ENCODE peak calls at places on chromosomes 5 and 9, in four cellular contexts. One of them, this sample, is unnamed.

GRCh38 chr5:164921722-164922121 is 1416.3 kb downstream of the MAT2B start:
- DNase-seq in testis: no peak
- DNase-seq in heart left ventricle: no peak
- DNase-seq in neuronal stem cell: no peak
- DNase-seq in this sample: no peak

GRCh38 chr9:30058463-30058862 is 2326.0 kb upstream of the ACO1 start:
- DNase-seq in testis: no peak
- DNase-seq in heart left ventricle: no peak
- DNase-seq in neuronal stem cell: no peak
- DNase-seq in this sample: no peak

GRCh38 chr5:137600721-137601360 is 101.7 kb upstream of the SPOCK1 start:
- DNase-seq in testis: no peak
- DNase-seq in heart left ventricle: no peak
- DNase-seq in neuronal stem cell: no peak
- DNase-seq in this sample: no peak

GRCh38 chr5:27437594-27438200 is 399.3 kb upstream of the CDH9 start:
- DNase-seq in testis: no peak
- DNase-seq in heart left ventricle: no peak
- DNase-seq in neuronal stem cell: no peak
- DNase-seq in this sample: no peak

GRCh38 chr9:105026451-105026850 is 98.5 kb upstream of the ABCA1 start:
- DNase-seq in testis: no peak
- DNase-seq in heart left ventricle: no peak
- DNase-seq in neuronal stem cell: no peak
- DNase-seq in this sample: no peak

GRCh38 chr5:177365845-177366527 is 8.3 kb downstream of the RGS14 start:
- DNase-seq in testis: no peak
- DNase-seq in heart left ventricle: no peak
- DNase-seq in neuronal stem cell: no peak
- DNase-seq in this sample: no peak

GRCh38 chr9:95495529-95495928 is 21.2 kb downstream of the PTCH1 start:
- DNase-seq in testis: no peak
- DNase-seq in heart left ventricle: no peak
- DNase-seq in neuronal stem cell: no peak
- DNase-seq in this sample: no peak

GRCh38 chr5:121885630-121886029 is 33.9 kb downstream of the FTMT start:
- DNase-seq in testis: no peak
- DNase-seq in heart left ventricle: no peak
- DNase-seq in neuronal stem cell: no peak
- DNase-seq in this sample: no peak

GRCh38 chr5:139980765-139981164 is 62.3 kb downstream of the NRG2 start:
- DNase-seq in testis: no peak
- DNase-seq in heart left ventricle: no peak
- DNase-seq in neuronal stem cell: no peak
- DNase-seq in this sample: no peak

GRCh38 chr5:121503111-121503840 is 348.4 kb upstream of the FTMT start:
- DNase-seq in testis: peak; percentile 35
- DNase-seq in heart left ventricle: peak; percentile 30
- DNase-seq in neuronal stem cell: peak; percentile 14
- DNase-seq in this sample: peak; percentile 28

GRCh38 chr9:35272989-35273388 is 111.2 kb downstream of the UNC13B start:
- DNase-seq in testis: no peak
- DNase-seq in heart left ventricle: no peak
- DNase-seq in neuronal stem cell: no peak
- DNase-seq in this sample: no peak

GRCh38 chr9:121196389-121196788 is 5.3 kb downstream of the RAB14 start:
- DNase-seq in testis: no peak
- DNase-seq in heart left ventricle: no peak
- DNase-seq in neuronal stem cell: no peak
- DNase-seq in this sample: no peak

GRCh38 chr9:133770076-133770777 is 32.1 kb upstream of the SARDH start:
- DNase-seq in testis: peak; percentile 12
- DNase-seq in heart left ventricle: no peak
- DNase-seq in neuronal stem cell: no peak
- DNase-seq in this sample: no peak

GRCh38 chr9:19922476-19923118 is 133.8 kb upstream of the SLC24A2 start:
- DNase-seq in testis: peak; percentile 59
- DNase-seq in heart left ventricle: peak; percentile 27
- DNase-seq in neuronal stem cell: peak; percentile 54
- DNase-seq in this sample: peak; percentile 85

GRCh38 chr5:120466337-120467006 is 2.4 kb downstream of the PRR16 start:
- DNase-seq in testis: no peak
- DNase-seq in heart left ventricle: no peak
- DNase-seq in neuronal stem cell: no peak
- DNase-seq in this sample: no peak

GRCh38 chr5:174229640-174230350 is 184.3 kb downstream of the NSG2 start:
- DNase-seq in testis: no peak
- DNase-seq in heart left ventricle: peak; percentile 59
- DNase-seq in neuronal stem cell: no peak
- DNase-seq in this sample: no peak

GRCh38 chr5:1376921-1377320 is 32.0 kb upstream of the CLPTM1L start:
- DNase-seq in testis: no peak
- DNase-seq in heart left ventricle: no peak
- DNase-seq in neuronal stem cell: no peak
- DNase-seq in this sample: no peak

GRCh38 chr9:87853843-87854242 is 28.8 kb upstream of the SPATA31E1 start:
- DNase-seq in testis: no peak
- DNase-seq in heart left ventricle: no peak
- DNase-seq in neuronal stem cell: no peak
- DNase-seq in this sample: no peak

GRCh38 chr5:9245071-9245470 is 300.8 kb downstream of the SEMA5A start:
- DNase-seq in testis: no peak
- DNase-seq in heart left ventricle: no peak
- DNase-seq in neuronal stem cell: no peak
- DNase-seq in this sample: no peak

GRCh38 chr5:3993856-3994473 is 398.3 kb downstream of the IRX1 start:
- DNase-seq in testis: no peak
- DNase-seq in heart left ventricle: peak; percentile 18
- DNase-seq in neuronal stem cell: no peak
- DNase-seq in this sample: no peak

GRCh38 chr9:37913480-37914153 is 9.7 kb upstream of the SLC25A51 start:
- DNase-seq in testis: peak; percentile 84
- DNase-seq in heart left ventricle: peak; percentile 80
- DNase-seq in neuronal stem cell: peak; percentile 90
- DNase-seq in this sample: peak; percentile 86

GRCh38 chr5:82561786-82562185 is 283.6 kb upstream of the RPS23 start:
- DNase-seq in testis: no peak
- DNase-seq in heart left ventricle: no peak
- DNase-seq in neuronal stem cell: no peak
- DNase-seq in this sample: no peak

GRCh38 chr9:1979815-1980367 is 35.3 kb upstream of the SMARCA2 start:
- DNase-seq in testis: no peak
- DNase-seq in heart left ventricle: no peak
- DNase-seq in neuronal stem cell: no peak
- DNase-seq in this sample: no peak

GRCh38 chr5:144812770-144813169 is 642.1 kb downstream of the KCTD16 start:
- DNase-seq in testis: no peak
- DNase-seq in heart left ventricle: no peak
- DNase-seq in neuronal stem cell: no peak
- DNase-seq in this sample: no peak

GRCh38 chr5:56814963-56815656 is at the start of gene MAP3K1:
- DNase-seq in testis: peak; percentile 84
- DNase-seq in heart left ventricle: peak; percentile 83
- DNase-seq in neuronal stem cell: peak; percentile 86
- DNase-seq in this sample: peak; percentile 83

GRCh38 chr5:73193592-73193991 is 20.6 kb downstream of the TMEM174 start:
- DNase-seq in testis: no peak
- DNase-seq in heart left ventricle: no peak
- DNase-seq in neuronal stem cell: no peak
- DNase-seq in this sample: no peak

GRCh38 chr9:105690742-105691141 is 3.6 kb upstream of the TMEM38B start:
- DNase-seq in testis: no peak
- DNase-seq in heart left ventricle: no peak
- DNase-seq in neuronal stem cell: no peak
- DNase-seq in this sample: no peak

GRCh38 chr5:168681556-168682183 is 102.5 kb upstream of the PANK3 start:
- DNase-seq in testis: no peak
- DNase-seq in heart left ventricle: peak; percentile 46
- DNase-seq in neuronal stem cell: no peak
- DNase-seq in this sample: peak; percentile 87

GRCh38 chr5:62331921-62332320 is 25.9 kb downstream of the KIF2A start:
- DNase-seq in testis: no peak
- DNase-seq in heart left ventricle: no peak
- DNase-seq in neuronal stem cell: no peak
- DNase-seq in this sample: no peak

DNA sequence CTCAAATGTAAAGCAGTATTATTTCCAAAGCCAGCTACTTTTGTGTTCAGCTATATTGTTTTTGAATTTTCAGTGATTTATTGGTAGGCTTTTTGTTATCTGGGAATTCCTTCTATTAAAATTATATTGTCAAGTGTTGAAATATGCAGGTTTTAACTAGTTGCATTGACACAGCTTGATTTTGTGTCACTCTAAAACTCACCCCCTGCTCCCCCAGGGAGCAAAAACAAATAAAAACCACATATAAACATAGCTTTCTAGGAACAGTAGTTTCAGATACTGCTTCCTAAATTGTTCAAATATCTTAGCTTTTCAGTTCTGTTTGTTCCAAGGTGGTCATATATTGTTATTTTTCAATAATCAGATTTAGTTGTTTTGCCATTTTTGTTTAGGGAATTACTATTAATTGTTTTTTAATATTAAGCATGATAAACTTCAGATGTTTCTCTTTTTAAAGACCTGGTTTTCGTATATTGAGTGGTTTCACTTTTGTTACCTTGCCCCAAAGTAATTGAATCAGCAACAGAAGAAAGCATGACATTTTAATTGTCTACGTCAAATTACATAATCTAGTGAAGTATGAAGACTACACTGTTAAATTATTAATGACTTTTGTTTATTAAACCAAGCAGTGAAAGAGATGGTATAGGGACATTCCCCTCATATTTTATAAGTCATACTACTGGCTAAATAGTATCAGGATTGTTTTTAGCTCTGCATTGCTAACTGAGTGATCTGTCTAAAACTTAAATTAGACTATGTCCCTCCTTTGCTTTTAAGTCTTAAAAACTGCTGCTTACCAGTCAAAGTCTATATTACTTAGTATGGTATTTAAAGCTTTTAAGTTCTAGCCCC is 43.4 kb downstream of the ERBIN start:
- DNase-seq in testis: no peak
- DNase-seq in heart left ventricle: no peak
- DNase-seq in neuronal stem cell: no peak
- DNase-seq in this sample: no peak
- H3K4me3 ChIP-seq in testis: no peak overlapping the region
- H3K4me3 ChIP-seq in heart left ventricle: no peak overlapping the region
- H3K4me3 ChIP-seq in neuronal stem cell: no peak overlapping the region
- H3K4me3 ChIP-seq in this sample: no peak overlapping the region

DNA sequence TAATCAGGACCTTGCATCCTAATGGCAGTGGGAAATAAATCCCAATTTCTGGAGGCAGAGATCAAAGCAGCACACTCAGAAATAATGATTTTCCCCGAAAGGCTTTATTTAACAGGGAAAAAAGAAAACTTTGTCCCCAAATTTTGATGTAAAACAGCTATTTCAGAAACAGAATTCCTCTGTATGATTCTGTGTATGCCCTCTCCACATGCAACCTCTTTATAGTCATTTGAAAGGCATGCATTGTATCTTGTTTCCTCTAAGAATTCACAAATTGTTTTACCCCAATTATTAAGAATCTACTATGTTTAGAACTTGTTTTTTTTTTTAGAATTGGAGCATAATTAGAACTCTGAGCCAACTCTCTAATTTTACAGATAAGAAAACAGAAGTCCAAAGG is 2.7 kb upstream of the PTAR1 start:
- DNase-seq in testis: no peak
- DNase-seq in heart left ventricle: no peak
- DNase-seq in neuronal stem cell: no peak
- DNase-seq in this sample: no peak
- H3K4me3 ChIP-seq in testis: no peak overlapping the region
- H3K4me3 ChIP-seq in heart left ventricle: no peak overlapping the region
- H3K4me3 ChIP-seq in neuronal stem cell: no peak overlapping the region
- H3K4me3 ChIP-seq in this sample: no peak overlapping the region

GRCh38 chr5:79224275-79224984 is 11.5 kb upstream of the JMY start:
- DNase-seq in testis: no peak
- DNase-seq in heart left ventricle: no peak
- DNase-seq in neuronal stem cell: no peak
- DNase-seq in this sample: no peak

GRCh38 chr5:79229357-79230174 is 6.4 kb upstream of the JMY start:
- DNase-seq in testis: no peak
- DNase-seq in heart left ventricle: no peak
- DNase-seq in neuronal stem cell: no peak
- DNase-seq in this sample: no peak

GRCh38 chr5:79225441-79225840 is 10.5 kb upstream of the JMY start:
- DNase-seq in testis: no peak
- DNase-seq in heart left ventricle: no peak
- DNase-seq in neuronal stem cell: no peak
- DNase-seq in this sample: no peak

GRCh38 chr5:79227484-79227995 is 8.4 kb upstream of the JMY start:
- DNase-seq in testis: no peak
- DNase-seq in heart left ventricle: no peak
- DNase-seq in neuronal stem cell: no peak
- DNase-seq in this sample: no peak

DNA sequence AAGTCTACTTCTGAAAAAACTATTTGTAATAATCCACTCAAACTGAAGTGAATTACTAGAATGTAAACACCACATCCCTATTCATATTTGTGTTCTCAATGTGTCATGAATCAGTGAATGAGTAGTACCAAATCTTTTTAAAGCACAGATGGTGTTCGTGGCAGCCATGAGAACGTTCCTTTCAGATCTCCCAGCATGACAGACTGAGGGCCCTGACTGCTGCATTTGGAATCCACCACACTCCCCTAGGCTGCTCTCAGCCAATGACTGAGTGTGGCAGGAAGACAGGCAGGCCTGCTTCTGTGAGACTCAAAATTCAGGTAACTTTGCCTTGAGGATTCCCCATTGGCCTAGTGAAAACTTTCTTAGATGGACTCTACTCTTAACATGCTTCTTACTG is 10.9 kb upstream of the JMY start:
- DNase-seq in testis: no peak
- DNase-seq in heart left ventricle: no peak
- DNase-seq in neuronal stem cell: no peak
- DNase-seq in this sample: no peak
- H3K4me3 ChIP-seq in testis: no peak overlapping the region
- H3K4me3 ChIP-seq in heart left ventricle: no peak overlapping the region
- H3K4me3 ChIP-seq in neuronal stem cell: no peak overlapping the region
- H3K4me3 ChIP-seq in this sample: no peak overlapping the region

DNA sequence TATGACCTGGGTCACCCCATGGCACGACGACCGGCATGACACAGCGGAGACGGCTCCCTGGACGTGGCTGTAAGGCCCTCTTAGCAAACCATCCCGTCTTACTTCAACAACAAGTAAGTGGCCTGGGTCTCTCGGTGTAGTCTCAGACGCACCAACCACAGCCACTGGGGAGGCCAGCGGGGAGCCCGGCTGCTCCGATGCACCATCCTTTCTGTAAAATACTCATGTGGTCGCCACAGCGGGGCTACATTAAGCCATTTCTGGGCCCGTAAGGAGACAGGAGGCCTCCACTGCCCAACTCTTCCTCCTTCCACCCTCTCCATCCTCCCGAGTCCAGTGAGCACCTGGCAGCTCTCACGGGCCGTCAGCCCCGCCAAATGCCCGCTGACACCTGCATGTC is 4.7 kb downstream of the QSOX2 start:
- DNase-seq in testis: no peak
- DNase-seq in heart left ventricle: no peak
- DNase-seq in neuronal stem cell: no peak
- DNase-seq in this sample: no peak
- H3K4me3 ChIP-seq in testis: no peak overlapping the region
- H3K4me3 ChIP-seq in heart left ventricle: no peak overlapping the region
- H3K4me3 ChIP-seq in neuronal stem cell: no peak overlapping the region
- H3K4me3 ChIP-seq in this sample: no peak overlapping the region

This sample was measured in adrenal gland.